ENCODE peak calls at places on chromosomes 16 and 17, in ten cellular contexts. R is GM12892, A is uterus, Q is transverse colon, C is endothelial cell of umbilical vein, P is K562, Y is lower leg skin, T is ovary, K is prostate gland, G is IMR-90. V is an unnamed sample.

GRCh38 chr16:51110618-51111234 is 40.3 kb downstream of the SALL1 start:
- DNase-seq in R (no peak), K (no peak), Q (no peak), P (no peak), G (no peak), A (no peak), C (no peak), T (no peak), Y (no peak), V (no peak)

GRCh38 chr16:75433732-75434413 is 570 bp upstream of the CFDP1 start:
- DNase-seq in Y (peak), K (peak), R (peak), C (peak), Q (peak), G (peak), P (peak), T (peak), A (peak), V (peak)

GRCh38 chr17:41812176-41813038 is at the start of gene FKBP10:
- DNase-seq in T (peak), P (no peak), A (peak), C (peak), G (peak), R (no peak), Q (peak), K (peak), Y (peak), V (peak)

GRCh38 chr16:28879261-28879840 is 1.1 kb downstream of the ATP2A1 start:
- DNase-seq in A (no peak), Q (peak), R (no peak), K (no peak), T (no peak), P (no peak), G (no peak), Y (no peak), C (no peak), V (no peak)

GRCh38 chr17:32998111-32998892 is 6.7 kb downstream of the SPACA3 start:
- DNase-seq in P (peak), G (peak), A (peak), R (peak), Q (peak), T (peak), Y (peak), C (peak), K (peak), V (peak)

GRCh38 chr17:48636177-48637018 is 10.2 kb upstream of the HOXB9 start:
- DNase-seq in R (peak), A (peak), Q (peak), P (peak), C (peak), G (peak), T (no peak), Y (peak), K (no peak), V (no peak)

GRCh38 chr17:40563371-40564052 is 1.8 kb downstream of the CCR7 start:
- DNase-seq in K (no peak), R (no peak), P (no peak), Y (peak), T (no peak), G (no peak), C (no peak), A (no peak), Q (no peak), V (no peak)

GRCh38 chr17:5135726-5136579 is 20.1 kb downstream of the USP6 start:
- DNase-seq in C (no peak), A (no peak), G (no peak), K (no peak), T (no peak), Y (peak), P (no peak), Q (no peak), R (no peak), V (no peak)

GRCh38 chr17:1998426-1998784 is 26.7 kb downstream of the RTN4RL1 start:
- DNase-seq in Y (no peak), A (no peak), P (no peak), C (no peak), K (no peak), G (no peak), Q (peak), R (no peak), T (no peak), V (no peak)

GRCh38 chr17:27256225-27257030 is 37.5 kb upstream of the WSB1 start:
- DNase-seq in C (peak), T (no peak), R (no peak), P (no peak), K (no peak), G (peak), A (no peak), Q (no peak), Y (no peak), V (no peak)

GRCh38 chr17:11580677-11581076 is 17.6 kb upstream of the DNAH9 start:
- DNase-seq in A (no peak), P (no peak), G (no peak), K (no peak), Y (no peak), Q (no peak), R (no peak), T (no peak), C (no peak), V (no peak)

GRCh38 chr16:2598723-2599122 is 60.9 kb downstream of the PDPK1 start:
- DNase-seq in C (no peak), R (no peak), K (no peak), T (no peak), Q (no peak), G (no peak), A (no peak), P (no peak), Y (no peak), V (no peak)

GRCh38 chr17:80755650-80756405 is 211.2 kb downstream of the RPTOR start:
- DNase-seq in Y (no peak), Q (no peak), A (no peak), K (no peak), T (no peak), P (peak), R (no peak), G (no peak), C (no peak), V (no peak)

GRCh38 chr17:66548158-66548557 is 245.7 kb downstream of the PRKCA start:
- DNase-seq in T (no peak), Q (no peak), A (no peak), Y (no peak), K (no peak), G (no peak), P (no peak), R (no peak), C (peak), V (no peak)

GRCh38 chr16:15966420-15967222 is 17.2 kb downstream of the ABCC1 start:
- DNase-seq in Y (no peak), C (peak), Q (no peak), K (no peak), T (no peak), P (no peak), G (peak), A (no peak), R (no peak), V (peak)

DNA sequence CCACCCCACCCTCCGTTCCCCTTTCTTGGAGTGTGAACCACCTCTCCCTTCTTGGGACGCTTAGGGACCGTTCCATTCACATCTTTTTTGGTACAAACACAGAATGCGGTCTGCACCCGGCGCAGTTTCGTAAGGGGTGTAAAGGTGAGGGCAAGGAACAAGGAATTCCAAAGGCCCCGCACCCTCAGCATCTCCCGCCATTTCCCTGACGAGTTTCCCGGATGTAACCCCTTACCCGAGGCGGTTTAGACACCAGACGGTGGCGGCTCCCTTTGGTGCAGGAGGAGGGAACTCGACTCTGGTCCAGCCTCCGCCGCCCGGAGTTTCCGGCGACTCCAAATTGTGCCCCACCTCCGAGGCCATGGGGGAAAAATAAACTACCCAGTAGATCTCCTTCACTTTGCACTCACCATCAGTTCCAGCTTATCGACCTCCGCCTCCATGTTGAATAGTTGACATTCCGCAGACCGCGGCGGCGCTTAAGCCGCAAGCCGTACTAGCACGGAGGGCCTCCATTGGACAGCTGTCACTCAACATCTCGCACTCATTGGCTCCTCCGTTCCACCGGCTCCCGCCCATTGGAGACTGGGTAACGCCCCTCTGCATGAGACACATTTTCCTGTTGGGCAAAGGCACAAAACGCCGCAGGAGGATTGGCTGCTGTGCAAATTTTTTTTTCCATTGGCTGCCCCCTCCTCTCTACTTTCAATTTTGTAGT is at the start of gene SKA2:
- DNase-seq in T (peak), Y (peak), G (no peak), P (peak), Q (peak), K (peak), R (peak), C (no peak), A (peak), V (peak)
- TF ChIP-seq POLR2A in T (peak), Y (no peak), G (peak), P (peak), Q (peak), K (peak), R (peak), C (no peak), A (peak), V (peak)

GRCh38 chr16:89505204-89506112 is 2.7 kb upstream of the SPG7 start:
- DNase-seq in C (peak), P (peak), Y (peak), T (peak), Q (peak), K (peak), A (peak), G (peak), R (peak), V (peak)
- TF ChIP-seq POLR2A in C (peak), P (peak), Y (no peak), T (no peak), Q (peak), K (no peak), A (peak), G (peak), R (peak), V (no peak)

GRCh38 chr17:64494121-64494520 is 2.7 kb downstream of the POLG2 start:
- DNase-seq in P (no peak), C (no peak), K (no peak), T (no peak), G (no peak), Q (no peak), R (no peak), Y (no peak), A (no peak), V (no peak)

GRCh38 chr17:64496786-64497564 is at the start of gene POLG2:
- DNase-seq in G (peak), A (peak), T (peak), K (peak), Y (peak), Q (peak), C (peak), R (peak), P (peak), V (peak)

GRCh38 chr17:64497565-64498035 is 746 bp upstream of the POLG2 start:
- DNase-seq in G (no peak), C (no peak), A (no peak), R (no peak), Q (no peak), T (no peak), Y (no peak), P (no peak), K (no peak), V (no peak)

GRCh38 chr17:64498308-64499203 is 1.7 kb upstream of the POLG2 start:
- DNase-seq in C (no peak), A (no peak), Q (no peak), P (no peak), R (no peak), G (no peak), T (no peak), K (no peak), Y (no peak), V (no peak)

DNA sequence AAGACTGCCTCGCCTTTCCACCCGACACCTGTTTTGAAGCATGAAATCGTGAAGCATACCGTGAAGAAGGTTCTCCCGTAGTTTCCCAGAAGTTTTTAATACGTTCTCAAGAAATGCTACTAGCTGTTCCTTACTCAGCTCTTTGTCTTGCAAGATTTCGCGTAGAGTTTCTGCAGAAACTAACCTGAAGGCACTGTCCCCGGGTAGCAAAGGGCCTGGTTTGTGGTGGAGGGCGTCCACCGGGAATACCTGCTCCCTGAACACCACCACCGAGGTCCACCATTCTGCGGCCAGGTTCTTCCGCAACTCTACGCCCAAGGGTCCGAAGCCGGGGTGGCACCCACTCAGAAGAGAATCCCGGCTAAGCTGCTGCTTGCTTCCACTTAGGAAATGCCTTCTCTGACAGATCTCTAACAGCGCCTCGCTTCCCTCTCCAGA is 487 bp downstream of the POLG2 start:
- DNase-seq in A (no peak), C (peak), T (no peak), G (no peak), K (no peak), Q (no peak), P (no peak), R (no peak), Y (no peak), V (no peak)
- TF ChIP-seq POLR2A in A (no peak), C (no peak), T (no peak), G (no peak), K (no peak), Q (no peak), P (no peak), R (no peak), Y (no peak), V (no peak)

DNA sequence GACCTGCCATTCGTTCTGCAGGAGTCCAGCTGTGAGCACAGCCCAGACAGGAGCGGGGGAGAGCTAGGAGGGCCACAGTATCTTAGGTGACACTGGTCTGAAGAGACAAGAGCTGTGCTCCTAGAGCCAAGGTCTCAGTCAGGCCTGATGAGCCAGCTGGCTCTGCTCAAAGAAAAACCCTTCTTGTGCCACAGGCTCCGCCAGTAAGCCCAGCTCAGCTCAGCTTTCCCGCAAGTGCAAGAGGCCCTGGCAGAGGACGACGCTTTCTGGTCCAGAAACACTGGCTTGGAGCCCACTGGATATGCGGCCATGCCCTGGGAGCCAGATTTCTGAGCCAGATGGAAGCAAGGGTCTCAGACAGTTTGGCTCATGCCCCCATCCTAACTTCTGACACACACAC is 23.9 kb downstream of the PEMT start:
- DNase-seq in T (peak), R (no peak), K (peak), P (no peak), Q (no peak), Y (no peak), G (peak), A (peak), C (no peak), V (no peak)
- TF ChIP-seq POLR2A in T (no peak), R (no peak), K (no peak), P (no peak), Q (no peak), Y (no peak), G (no peak), A (no peak), C (no peak), V (no peak)

DNA sequence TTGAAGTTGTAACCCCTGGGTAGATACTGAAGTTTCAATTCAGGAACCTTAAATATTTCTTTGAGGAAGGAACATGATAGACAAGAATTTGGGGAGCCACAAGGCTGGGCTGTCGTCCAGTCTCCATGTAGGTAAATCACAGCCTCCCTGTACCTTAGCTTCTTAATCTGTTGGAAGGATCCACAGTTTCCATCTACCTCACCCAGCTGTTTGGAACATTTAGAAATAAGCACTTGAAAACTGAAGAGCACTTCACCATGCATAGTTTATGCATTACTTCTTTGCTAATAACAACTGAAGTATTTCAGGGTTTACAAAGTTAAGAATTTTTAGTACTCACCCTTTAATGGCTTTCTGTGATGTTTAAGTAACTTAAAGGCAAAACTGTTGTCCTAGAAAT is 17.2 kb downstream of the TXNDC11 start:
- DNase-seq in A (no peak), Y (peak), G (peak), T (no peak), R (no peak), C (no peak), P (no peak), Q (no peak), K (no peak), V (no peak)
- TF ChIP-seq POLR2A in A (no peak), Y (no peak), G (no peak), T (no peak), R (no peak), C (no peak), P (no peak), Q (no peak), K (no peak), V (no peak)

DNA sequence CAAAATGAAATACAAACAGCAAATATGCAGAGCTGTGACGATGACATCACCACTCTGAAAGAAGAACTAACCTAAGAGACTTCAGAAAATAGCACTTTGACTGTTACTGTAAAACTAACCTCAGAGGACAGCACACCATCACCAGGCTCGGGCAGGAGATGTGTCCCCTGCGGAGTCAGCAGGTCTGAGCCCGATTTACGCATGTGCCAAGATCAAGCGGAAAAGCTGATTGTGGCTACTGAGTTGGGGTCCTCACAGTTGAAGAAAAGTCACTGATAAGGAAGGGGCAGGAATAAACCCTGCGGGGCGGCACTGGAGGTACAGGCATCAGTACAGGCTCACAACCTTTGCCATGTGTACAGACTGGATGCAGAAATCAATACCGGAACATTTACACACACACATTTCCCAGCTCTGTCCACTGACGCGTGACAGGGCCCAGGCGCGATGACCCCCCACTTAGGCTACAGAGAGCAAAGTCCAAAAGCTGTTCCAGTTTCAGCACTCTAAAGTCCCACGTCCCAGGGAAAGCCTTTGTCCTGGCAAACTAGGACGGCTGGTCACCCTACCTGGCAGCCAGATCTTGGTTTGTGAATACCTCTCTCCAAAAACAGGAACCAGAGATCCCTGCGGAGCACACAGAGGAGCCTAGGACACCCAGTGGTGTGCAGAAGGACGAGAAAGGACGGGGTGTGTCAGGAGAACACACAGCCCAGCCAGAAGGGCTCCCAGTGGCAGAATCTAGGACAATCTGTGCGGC is 21.5 kb downstream of the TRAP1 start:
- DNase-seq in A (no peak), Y (no peak), Q (no peak), C (no peak), K (no peak), T (no peak), P (no peak), R (no peak), G (no peak), V (no peak)
- TF ChIP-seq POLR2A in A (no peak), Y (no peak), Q (no peak), C (no peak), K (no peak), T (no peak), P (no peak), R (no peak), G (no peak), V (no peak)

GRCh38 chr16:11977206-11978041 is 890 bp downstream of the SNX29 start:
- DNase-seq in G (peak), R (no peak), K (no peak), T (peak), Y (no peak), A (peak), P (peak), C (peak), Q (peak), V (peak)
- TF ChIP-seq POLR2A in G (peak), R (no peak), K (no peak), T (no peak), Y (no peak), A (peak), P (no peak), C (no peak), Q (no peak), V (no peak)

GRCh38 chr17:74770498-74771318 is 5.4 kb downstream of the NAT9 start:
- DNase-seq in Y (no peak), C (peak), Q (peak), G (peak), P (peak), R (peak), A (no peak), K (peak), T (peak), V (no peak)

GRCh38 chr17:74769856-74770497 is 6.2 kb downstream of the NAT9 start:
- DNase-seq in Y (no peak), A (no peak), T (no peak), C (no peak), Q (no peak), P (no peak), G (no peak), K (no peak), R (no peak), V (no peak)

GRCh38 chr17:74773414-74773813 is 2.7 kb downstream of the NAT9 start:
- DNase-seq in G (no peak), Y (no peak), Q (no peak), C (no peak), R (no peak), A (no peak), P (no peak), K (no peak), T (no peak), V (no peak)

GRCh38 chr17:74772071-74772470 is 4.1 kb downstream of the NAT9 start:
- DNase-seq in P (no peak), A (no peak), T (no peak), R (no peak), Y (no peak), G (no peak), K (no peak), C (no peak), Q (no peak), V (no peak)

DNA sequence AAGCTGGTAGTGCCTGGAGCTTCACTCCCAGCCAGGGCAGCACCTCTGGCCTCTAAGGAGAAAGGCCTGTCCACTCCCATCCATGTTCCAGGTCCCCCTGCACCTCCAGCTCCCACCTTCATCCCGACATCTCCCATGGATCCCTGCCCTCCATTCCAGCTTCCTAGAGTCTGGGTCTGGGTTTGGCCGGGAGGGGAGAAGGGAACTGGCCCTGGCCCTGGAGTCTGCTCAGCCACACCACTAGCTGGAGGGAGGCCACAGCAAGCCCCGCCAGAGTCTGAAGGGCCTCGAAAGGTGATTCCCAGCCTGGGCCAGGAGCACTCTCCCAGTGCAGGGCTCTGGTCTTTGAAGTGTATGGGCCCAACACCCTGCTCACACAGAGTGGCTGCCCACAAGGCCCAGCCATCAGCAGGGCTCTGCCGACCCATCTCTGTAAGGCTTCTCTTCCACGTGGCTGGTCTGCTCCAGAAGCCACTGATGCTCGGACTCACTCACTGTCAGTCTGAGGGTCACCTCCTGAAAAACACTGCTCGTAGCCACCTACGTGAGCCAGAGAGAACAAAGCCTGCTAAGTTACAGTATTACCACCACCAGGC is 4.7 kb downstream of the NAT9 start:
- DNase-seq in T (no peak), A (no peak), Y (no peak), R (no peak), Q (no peak), G (no peak), P (no peak), C (no peak), K (no peak), V (no peak)
- TF ChIP-seq POLR2A in T (no peak), A (no peak), Y (no peak), R (no peak), Q (no peak), G (no peak), P (no peak), C (no peak), K (no peak), V (no peak)

GRCh38 chr16:81450783-81451491 is 6.3 kb downstream of the CMIP start:
- DNase-seq in A (no peak), G (no peak), P (no peak), Q (no peak), T (no peak), C (no peak), Y (no peak), K (no peak), R (no peak), V (no peak)
- TF ChIP-seq POLR2A in A (no peak), G (no peak), P (peak), Q (no peak), T (no peak), C (no peak), Y (no peak), K (no peak), R (no peak), V (no peak)